ENCODE peak calls at places on chromosomes 2 and 18, in nine cellular contexts. U, E, K, Y, C, Q, A, Z and T are unnamed samples.
A peak's percentile ranks its signal among the peaks of the same experiment; 100 is the strongest.

GRCh38 chr18:50104421-50104820 is 90.5 kb downstream of the MYO5B start:
- DNase-seq in C (no peak), Z (no peak), Q (no peak), K (no peak), U (no peak), Y (no peak), A (no peak), E (no peak), T (no peak)

GRCh38 chr2:180761224-180761623 is 219.2 kb upstream of the UBE2E3 start:
- DNase-seq in C (no peak), U (no peak), A (peak; percentile 56), Z (no peak), Y (peak; percentile 21), E (no peak), K (no peak), Q (peak; percentile 89), T (no peak)

GRCh38 chr2:200077210-200077650 is 121.8 kb downstream of the MAIP1 start:
- DNase-seq in E (no peak), U (no peak), C (no peak), K (no peak), Z (no peak), Y (no peak), Q (peak; percentile 92), A (no peak), T (no peak)

GRCh38 chr2:209495855-209496585 is 72.2 kb downstream of the MAP2 start:
- DNase-seq in C (no peak), A (peak; percentile 99), Q (peak; percentile 86), U (no peak), K (no peak), Y (peak; percentile 88), Z (no peak), E (no peak), T (no peak)

GRCh38 chr2:241199286-241199685 is 10.8 kb downstream of the ANO7 start:
- DNase-seq in K (no peak), E (no peak), U (no peak), C (no peak), Z (no peak), Y (no peak), A (no peak), Q (no peak), T (no peak)

GRCh38 chr2:33475381-33476099 is 909 bp upstream of the RASGRP3 start:
- DNase-seq in E (peak; percentile 87), K (no peak), C (peak; percentile 90), U (peak; percentile 83), Y (peak; percentile 78), A (peak; percentile 87), Z (peak; percentile 81), Q (peak; percentile 61), T (peak; percentile 78)

GRCh38 chr2:2793514-2793913 is 462.4 kb upstream of the MYT1L start:
- DNase-seq in C (no peak), E (no peak), K (no peak), Q (no peak), Z (no peak), A (no peak), U (no peak), Y (no peak), T (no peak)

GRCh38 chr2:4047961-4048891 is 344.9 kb downstream of the DCDC2C start:
- DNase-seq in C (no peak), Y (no peak), A (peak; percentile 77), Z (no peak), Q (no peak), U (no peak), K (no peak), E (no peak), T (no peak)

GRCh38 chr18:49207373-49207772 is 253.1 kb downstream of the DYM start:
- DNase-seq in Q (no peak), Y (peak; percentile 21), U (no peak), A (peak; percentile 36), K (no peak), C (no peak), Z (no peak), E (no peak), T (no peak)

GRCh38 chr2:47631840-47632398 is 151.0 kb upstream of the MSH6 start:
- DNase-seq in E (peak; percentile 30), K (peak; percentile 59), Y (peak; percentile 54), A (no peak), U (no peak), Z (no peak), C (no peak), Q (no peak), T (no peak)

GRCh38 chr2:70328921-70329561 is 27.2 kb upstream of the FAM136A start:
- DNase-seq in K (no peak), A (no peak), E (peak; percentile 87), Y (peak; percentile 96), Z (no peak), C (no peak), U (no peak), Q (peak; percentile 65), T (no peak)

GRCh38 chr2:169010180-169010579 is 20.9 kb downstream of the ABCB11 start:
- DNase-seq in K (no peak), Q (no peak), A (no peak), E (no peak), C (no peak), Z (no peak), Y (no peak), U (no peak), T (no peak)

GRCh38 chr2:38123862-38124261 is 47.9 kb upstream of the CYP1B1 start:
- DNase-seq in U (no peak), Z (no peak), Y (no peak), Q (no peak), A (no peak), E (no peak), K (no peak), C (no peak), T (no peak)
- H3K27ac ChIP-seq in U (no peak overlapping the region), Z (no peak overlapping the region), Y (no peak overlapping the region), Q (no peak overlapping the region), A (no peak overlapping the region), E (no peak overlapping the region), K (no peak overlapping the region), C (no peak overlapping the region), T (no peak overlapping the region)

DNA sequence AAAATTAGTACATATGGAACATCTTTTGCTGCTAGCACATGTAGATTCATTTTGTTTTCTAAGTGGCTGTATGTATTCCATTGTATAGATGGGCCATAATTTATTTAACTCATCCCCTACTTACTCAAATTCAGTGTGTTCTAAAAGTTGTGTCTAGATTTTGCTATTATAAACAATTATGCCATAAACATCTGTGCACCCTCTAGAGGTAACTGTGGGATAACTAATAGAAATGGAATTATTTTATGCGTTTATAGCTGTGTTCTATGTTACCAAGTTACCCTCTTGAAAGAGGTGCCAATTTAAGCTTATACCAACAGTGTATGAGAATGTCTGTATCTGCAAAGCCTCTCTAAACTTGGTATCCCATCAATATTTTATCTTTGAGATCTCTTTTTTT is 100.4 kb downstream of the MMADHC start:
- DNase-seq in E (no peak), Q (no peak), Y (no peak), C (no peak), A (peak; percentile 13), K (no peak), U (no peak), Z (no peak), T (no peak)
- TF ChIP-seq CTCF in E (no peak), Q (no peak), Y (peak; percentile 7), C (no peak), A (peak; percentile 12), K (no peak), U (no peak), Z (no peak), T (no peak)

GRCh38 chr2:106065983-106066826 is 127.9 kb downstream of the UXS1 start:
- DNase-seq in Y (no peak), Q (no peak), C (no peak), A (no peak), E (no peak), K (no peak), U (no peak), Z (no peak), T (no peak)

GRCh38 chr2:106068415-106068814 is 125.7 kb downstream of the UXS1 start:
- DNase-seq in C (no peak), Y (no peak), U (no peak), E (no peak), Q (no peak), Z (no peak), A (no peak), K (no peak), T (no peak)

GRCh38 chr2:106062627-106063026 is 131.5 kb downstream of the UXS1 start:
- DNase-seq in K (no peak), Q (no peak), E (no peak), C (no peak), Z (no peak), Y (no peak), A (no peak), U (no peak), T (no peak)

GRCh38 chr2:106061971-106062370 is 132.1 kb downstream of the UXS1 start:
- DNase-seq in Q (no peak), E (no peak), Y (no peak), Z (no peak), U (no peak), A (no peak), C (no peak), K (no peak), T (no peak)

GRCh38 chr2:106065268-106065982 is 128.7 kb downstream of the UXS1 start:
- DNase-seq in A (no peak), U (no peak), Y (no peak), E (no peak), Z (no peak), C (no peak), Q (no peak), K (peak; percentile 89), T (no peak)
- TF ChIP-seq POLR2AphosphoS5 in A (no peak), U (no peak), Y (no peak), E (no peak), Z (no peak), C (no peak), Q (no peak), K (no peak), T (peak; percentile 10)

GRCh38 chr2:12612646-12613045 is 104.1 kb upstream of the TRIB2 start:
- DNase-seq in Z (no peak), K (no peak), Q (no peak), U (no peak), Y (no peak), C (no peak), A (no peak), E (no peak), T (no peak)

GRCh38 chr2:12612168-12612567 is 104.6 kb upstream of the TRIB2 start:
- DNase-seq in E (no peak), Z (no peak), Q (no peak), U (no peak), Y (no peak), A (no peak), K (no peak), C (no peak), T (no peak)

GRCh38 chr2:12613137-12613912 is 103.4 kb upstream of the TRIB2 start:
- DNase-seq in A (no peak), Y (no peak), Q (no peak), Z (no peak), U (no peak), C (no peak), K (no peak), E (no peak), T (no peak)

GRCh38 chr2:12607971-12608370 is 108.8 kb upstream of the TRIB2 start:
- DNase-seq in Q (no peak), Z (no peak), U (no peak), K (no peak), A (no peak), C (no peak), E (no peak), Y (no peak), T (no peak)

DNA sequence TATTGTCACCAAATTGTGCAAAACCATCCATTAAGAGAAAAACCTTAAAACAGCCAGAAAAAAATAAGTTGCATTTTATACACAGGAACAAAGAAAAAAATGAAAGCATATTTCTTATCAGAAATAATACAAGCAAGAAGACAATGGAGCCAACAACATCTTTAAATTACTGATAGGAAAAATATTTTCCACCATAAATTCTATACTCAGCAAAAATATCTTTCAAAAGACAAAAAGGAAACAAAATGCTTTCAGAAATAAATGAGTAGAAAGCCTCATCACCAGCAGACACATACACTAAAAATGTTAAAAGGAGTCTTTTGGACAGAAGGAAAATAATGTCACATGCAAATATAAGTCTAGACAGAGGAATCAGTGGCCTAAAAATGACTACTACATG is 106.4 kb upstream of the TRIB2 start:
- DNase-seq in A (no peak), E (no peak), Q (no peak), K (no peak), C (no peak), U (no peak), Z (no peak), Y (no peak), T (no peak)
- H3K27ac ChIP-seq in A (no peak overlapping the region), E (no peak overlapping the region), Q (no peak overlapping the region), K (no peak overlapping the region), C (no peak overlapping the region), U (no peak overlapping the region), Z (no peak overlapping the region), Y (no peak overlapping the region), T (no peak overlapping the region)